ENCODE peak calls at places on chromosomes 12 and 14, in nine cellular contexts. O, W, N, U, E, G, P, S and X are unnamed samples.

GRCh38 chr14:35847636-35848035 is 21.5 kb downstream of the BRMS1L start:
- DNase-seq in O (peak; percentile 52), W (no peak), N (no peak), U (no peak), E (no peak), G (no peak), P (no peak), S (no peak), X (no peak)

GRCh38 chr12:52195065-52195730 is 3.4 kb upstream of the KRT80 start:
- DNase-seq in O (no peak), W (peak; percentile 49), N (peak; percentile 67), U (no peak), E (no peak), G (peak; percentile 65), P (no peak), S (peak; percentile 44), X (peak; percentile 67)

GRCh38 chr12:115771065-115771464 is 506.4 kb downstream of the MED13L start:
- DNase-seq in O (no peak), W (peak; percentile 56), N (no peak), U (no peak), E (peak; percentile 19), G (peak; percentile 44), P (peak; percentile 33), S (peak; percentile 47), X (no peak)

GRCh38 chr14:94543450-94544123 is 17.7 kb upstream of the SERPINA4 start:
- DNase-seq in O (no peak), W (no peak), N (no peak), U (peak; percentile 70), E (no peak), G (peak; percentile 10), P (peak; percentile 39), S (no peak), X (no peak)

GRCh38 chr12:76337583-76337982 is 10.6 kb downstream of the BBS10 start:
- DNase-seq in O (peak; percentile 52), W (no peak), N (peak; percentile 39), U (no peak), E (peak; percentile 54), G (no peak), P (no peak), S (peak; percentile 49), X (peak; percentile 79)

GRCh38 chr12:101038289-101038871 is 171.7 kb downstream of the SLC5A8 start:
- DNase-seq in O (no peak), W (no peak), N (no peak), U (no peak), E (peak; percentile 55), G (no peak), P (no peak), S (no peak), X (no peak)

GRCh38 chr12:57215668-57216013 is 953 bp upstream of the NXPH4 start:
- DNase-seq in O (no peak), W (no peak), N (no peak), U (peak; percentile 29), E (peak; percentile 71), G (no peak), P (no peak), S (peak; percentile 34), X (no peak)

GRCh38 chr14:41641690-41642089 is 35.0 kb downstream of the LRFN5 start:
- DNase-seq in O (no peak), W (no peak), N (no peak), U (no peak), E (no peak), G (no peak), P (no peak), S (no peak), X (no peak)

GRCh38 chr12:103903979-103904378 is 26.2 kb upstream of the HSP90B1 start:
- DNase-seq in O (no peak), W (no peak), N (no peak), U (no peak), E (no peak), G (no peak), P (no peak), S (no peak), X (no peak)

GRCh38 chr14:55688566-55688965 is 108.6 kb downstream of the KTN1 start:
- DNase-seq in O (no peak), W (no peak), N (no peak), U (no peak), E (no peak), G (no peak), P (no peak), S (peak; percentile 68), X (no peak)

GRCh38 chr12:1611775-1612174 is 17.3 kb upstream of the WNT5B start:
- DNase-seq in O (peak; percentile 36), W (no peak), N (no peak), U (peak; percentile 46), E (peak; percentile 95), G (no peak), P (no peak), S (no peak), X (peak; percentile 89)

GRCh38 chr14:100011568-100012325 is 53.5 kb upstream of the EVL start:
- DNase-seq in O (no peak), W (no peak), N (no peak), U (no peak), E (no peak), G (no peak), P (no peak), S (no peak), X (no peak)

GRCh38 chr12:108446766-108447165 is 68.3 kb upstream of the FICD start:
- DNase-seq in O (no peak), W (no peak), N (no peak), U (peak; percentile 34), E (peak; percentile 65), G (no peak), P (no peak), S (no peak), X (no peak)

GRCh38 chr12:106893451-106893850 is 62.3 kb upstream of the TMEM263 start:
- DNase-seq in O (no peak), W (no peak), N (no peak), U (no peak), E (no peak), G (no peak), P (no peak), S (peak; percentile 39), X (peak; percentile 28)

GRCh38 chr12:56530390-56531055 is 8.9 kb downstream of the RBMS2 start:
- DNase-seq in O (no peak), W (no peak), N (no peak), U (no peak), E (no peak), G (no peak), P (no peak), S (no peak), X (no peak)

GRCh38 chr12:102470964-102471363 is 9.4 kb downstream of the IGF1 start:
- DNase-seq in O (no peak), W (no peak), N (no peak), U (no peak), E (no peak), G (no peak), P (no peak), S (no peak), X (no peak)

DNA sequence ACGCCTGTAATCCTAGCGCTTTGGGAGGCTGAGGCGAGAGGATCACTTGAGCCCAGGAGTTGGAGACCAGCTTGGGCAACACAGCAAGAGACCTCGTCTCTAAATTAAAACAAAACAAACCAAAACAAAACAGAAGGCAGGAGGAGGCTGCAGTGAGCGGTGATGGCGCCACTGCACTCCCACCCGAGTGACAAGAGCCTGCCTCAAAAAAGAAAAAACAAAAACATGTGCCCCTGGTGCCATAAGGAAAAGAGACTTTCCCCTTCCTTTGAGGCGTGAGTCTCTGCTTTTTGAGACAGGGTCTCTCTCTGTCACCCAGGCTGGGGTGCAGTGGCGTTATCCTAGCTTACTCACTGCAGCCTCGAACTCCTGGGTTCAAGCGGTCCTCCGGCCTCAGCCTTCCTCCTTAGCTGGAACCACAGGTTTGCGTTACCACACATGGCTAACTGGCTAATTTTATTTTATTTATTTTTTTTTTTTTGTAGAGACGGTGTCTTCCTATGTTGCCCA is 9.0 kb upstream of the EAPP start:
- DNase-seq in O (no peak), W (no peak), N (no peak), U (peak; percentile 76), E (peak; percentile 7), G (no peak), P (no peak), S (no peak), X (no peak)
- H3K27ac ChIP-seq in O (no peak overlapping the region), W (peak overlapping the region; percentile 23), N (no peak overlapping the region), U (no peak overlapping the region), E (no peak overlapping the region), G (no peak overlapping the region), P (no peak overlapping the region), S (no peak overlapping the region), X (no peak overlapping the region)

DNA sequence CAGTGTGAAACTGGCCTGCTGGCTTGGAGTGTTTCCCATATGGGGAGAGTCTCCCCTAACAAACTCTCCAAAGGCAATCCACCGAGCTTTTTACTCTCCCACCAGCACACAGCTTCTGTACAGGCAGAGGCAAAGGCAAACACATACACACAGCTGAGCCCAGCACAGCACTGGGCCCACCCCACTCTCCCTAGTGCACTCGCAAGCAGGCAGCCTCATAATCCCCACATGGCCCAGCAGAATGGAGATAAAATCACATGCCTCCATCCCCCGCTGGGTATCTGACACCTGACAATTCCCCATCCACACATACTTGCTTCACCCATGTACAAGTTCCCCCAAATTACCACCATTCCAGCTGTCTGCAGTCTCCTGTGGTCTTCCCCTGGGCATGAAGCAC is 3.4 kb downstream of the HOXC12 start:
- DNase-seq in O (no peak), W (no peak), N (no peak), U (no peak), E (no peak), G (no peak), P (no peak), S (no peak), X (no peak)
- TF ChIP-seq EZH2 in O (no peak), W (no peak), N (no peak), U (no peak), E (no peak), G (no peak), P (no peak), S (no peak), X (no peak)

GRCh38 chr14:75091251-75091650 is 21.8 kb downstream of the ZC2HC1C start:
- DNase-seq in O (no peak), W (no peak), N (no peak), U (no peak), E (no peak), G (peak; percentile 37), P (no peak), S (no peak), X (no peak)
- H3K27ac ChIP-seq in O (no peak overlapping the region), W (no peak overlapping the region), N (no peak overlapping the region), U (no peak overlapping the region), E (no peak overlapping the region), G (no peak overlapping the region), P (no peak overlapping the region), S (no peak overlapping the region), X (no peak overlapping the region)

GRCh38 chr12:47818382-47818700 is 1.4 kb downstream of the HDAC7 start:
- DNase-seq in O (peak; percentile 69), W (no peak), N (no peak), U (no peak), E (peak; percentile 70), G (no peak), P (no peak), S (no peak), X (no peak)

GRCh38 chr12:47819902-47820630 is at the start of gene HDAC7:
- DNase-seq in O (peak; percentile 90), W (peak; percentile 91), N (peak; percentile 54), U (peak; percentile 68), E (peak; percentile 90), G (peak; percentile 86), P (peak; percentile 62), S (peak; percentile 81), X (peak; percentile 75)

GRCh38 chr12:47818007-47818376 is 1.7 kb downstream of the HDAC7 start:
- DNase-seq in O (no peak), W (no peak), N (no peak), U (no peak), E (no peak), G (no peak), P (no peak), S (no peak), X (no peak)

GRCh38 chr12:47819544-47819901 is 180 bp downstream of the HDAC7 start:
- DNase-seq in O (no peak), W (no peak), N (no peak), U (no peak), E (no peak), G (no peak), P (no peak), S (no peak), X (no peak)

GRCh38 chr12:47818701-47819543 is 781 bp downstream of the HDAC7 start:
- DNase-seq in O (peak; percentile 23), W (peak; percentile 71), N (no peak), U (no peak), E (peak; percentile 70), G (peak; percentile 85), P (peak; percentile 50), S (no peak), X (no peak)
- TF ChIP-seq EZH2 in O (no peak), W (no peak), N (no peak), U (no peak), E (no peak), G (no peak), P (no peak), S (no peak), X (no peak)